ENCODE peak calls at places on chromosomes 1 and 21, in eight cellular contexts. R, D, U, N, M, A, X and H are unnamed samples.
A peak's percentile ranks its signal among the peaks of the same experiment; 100 is the strongest.

GRCh38 chr21:36913247-36914169 is 53.0 kb downstream of the HLCS start:
- DNase-seq in R (no peak), D (no peak), U (no peak), N (no peak), M (no peak), A (no peak), X (no peak), H (no peak)

GRCh38 chr1:200452850-200453543 is 43.2 kb upstream of the ZNF281 start:
- DNase-seq in R (no peak), D (no peak), U (no peak), N (no peak), M (no peak), A (no peak), X (no peak), H (peak; percentile 7)

GRCh38 chr21:39445339-39446269 is at the start of gene LCA5L:
- DNase-seq in R (peak; percentile 88), D (peak; percentile 29), U (peak; percentile 98), N (peak; percentile 82), M (peak; percentile 85), A (peak; percentile 69), X (peak; percentile 88), H (peak; percentile 96)

GRCh38 chr1:202279806-202280205 is 61.9 kb downstream of the UBE2T start:
- DNase-seq in R (peak; percentile 40), D (no peak), U (no peak), N (peak; percentile 21), M (no peak), A (no peak), X (no peak), H (peak; percentile 43)

GRCh38 chr1:111199881-111200801 is at the start of gene DENND2D:
- DNase-seq in R (no peak), D (no peak), U (no peak), N (no peak), M (no peak), A (no peak), X (no peak), H (no peak)

GRCh38 chr1:113292660-113293626 is 97.4 kb upstream of the MAGI3 start:
- DNase-seq in R (no peak), D (no peak), U (no peak), N (no peak), M (no peak), A (no peak), X (no peak), H (no peak)

GRCh38 chr21:46111857-46112730 is 14.2 kb downstream of the COL6A2 start:
- DNase-seq in R (no peak), D (no peak), U (no peak), N (no peak), M (no peak), A (no peak), X (peak; percentile 20), H (peak; percentile 10)

GRCh38 chr1:182206628-182207239 is 145.2 kb upstream of the ZNF648 start:
- DNase-seq in R (peak; percentile 7), D (no peak), U (no peak), N (no peak), M (no peak), A (no peak), X (peak; percentile 92), H (peak; percentile 87)

GRCh38 chr1:201270616-201271390 is 12.5 kb upstream of the PKP1 start:
- DNase-seq in R (no peak), D (no peak), U (no peak), N (no peak), M (no peak), A (no peak), X (no peak), H (no peak)

GRCh38 chr1:213666113-213666512 is 321.7 kb upstream of the PROX1 start:
- DNase-seq in R (no peak), D (no peak), U (no peak), N (no peak), M (no peak), A (no peak), X (no peak), H (no peak)

GRCh38 chr1:209190591-209191241 is 392.8 kb upstream of the CAMK1G start:
- DNase-seq in R (peak; percentile 37), D (no peak), U (peak; percentile 58), N (peak; percentile 11), M (peak; percentile 65), A (peak; percentile 25), X (no peak), H (peak; percentile 58)

GRCh38 chr21:42539931-42540343 is 26.3 kb downstream of the SLC37A1 start:
- DNase-seq in R (no peak), D (no peak), U (no peak), N (no peak), M (no peak), A (no peak), X (no peak), H (no peak)
- TF ChIP-seq CTCF in R (no peak), D (peak; percentile 28), U (peak; percentile 28), N (peak; percentile 44), M (peak; percentile 9), A (no peak), X (no peak), H (no peak)

GRCh38 chr1:3504151-3504822 is 49.8 kb downstream of the ARHGEF16 start:
- DNase-seq in R (peak; percentile 98), D (peak; percentile 6), U (no peak), N (peak; percentile 97), M (peak; percentile 40), A (peak; percentile 17), X (peak; percentile 63), H (peak; percentile 64)
- TF ChIP-seq CTCF in R (peak; percentile 16), D (no peak), U (no peak), N (no peak), M (no peak), A (no peak), X (no peak), H (no peak)

GRCh38 chr1:1511533-1512285 is at the start of gene ATAD3A:
- DNase-seq in R (peak; percentile 97), D (peak; percentile 55), U (peak; percentile 99), N (peak; percentile 96), M (peak; percentile 99), A (peak; percentile 88), X (peak; percentile 98), H (peak; percentile 100)

GRCh38 chr1:1507305-1507704 is 4.7 kb upstream of the ATAD3A start:
- DNase-seq in R (no peak), D (no peak), U (no peak), N (no peak), M (no peak), A (no peak), X (no peak), H (no peak)

GRCh38 chr1:1510912-1511532 is 940 bp upstream of the ATAD3A start:
- DNase-seq in R (peak; percentile 9), D (no peak), U (no peak), N (no peak), M (peak; percentile 35), A (no peak), X (no peak), H (no peak)
- TF ChIP-seq CTCF in R (peak; percentile 23), D (no peak), U (no peak), N (peak; percentile 15), M (no peak), A (no peak), X (no peak), H (no peak)

GRCh38 chr1:19923137-19923952 is at the start of gene PLA2G2E:
- DNase-seq in R (no peak), D (no peak), U (no peak), N (no peak), M (no peak), A (no peak), X (no peak), H (no peak)
- TF ChIP-seq CTCF in R (no peak), D (no peak), U (no peak), N (no peak), M (no peak), A (no peak), X (no peak), H (no peak)

GRCh38 chr1:31154000-31154631 is 85.6 kb downstream of the NKAIN1 start:
- DNase-seq in R (peak; percentile 61), D (no peak), U (no peak), N (no peak), M (peak; percentile 73), A (no peak), X (no peak), H (peak; percentile 77)

GRCh38 chr1:31153423-31153822 is 86.3 kb downstream of the NKAIN1 start:
- DNase-seq in R (peak; percentile 23), D (no peak), U (no peak), N (no peak), M (no peak), A (no peak), X (no peak), H (no peak)

GRCh38 chr1:31148409-31148808 is 82.9 kb upstream of the PUM1 start:
- DNase-seq in R (no peak), D (no peak), U (no peak), N (no peak), M (no peak), A (no peak), X (no peak), H (no peak)

GRCh38 chr1:31152181-31152768 is 86.8 kb upstream of the PUM1 start:
- DNase-seq in R (peak; percentile 74), D (no peak), U (no peak), N (peak; percentile 93), M (peak; percentile 98), A (peak; percentile 83), X (no peak), H (peak; percentile 98)

DNA sequence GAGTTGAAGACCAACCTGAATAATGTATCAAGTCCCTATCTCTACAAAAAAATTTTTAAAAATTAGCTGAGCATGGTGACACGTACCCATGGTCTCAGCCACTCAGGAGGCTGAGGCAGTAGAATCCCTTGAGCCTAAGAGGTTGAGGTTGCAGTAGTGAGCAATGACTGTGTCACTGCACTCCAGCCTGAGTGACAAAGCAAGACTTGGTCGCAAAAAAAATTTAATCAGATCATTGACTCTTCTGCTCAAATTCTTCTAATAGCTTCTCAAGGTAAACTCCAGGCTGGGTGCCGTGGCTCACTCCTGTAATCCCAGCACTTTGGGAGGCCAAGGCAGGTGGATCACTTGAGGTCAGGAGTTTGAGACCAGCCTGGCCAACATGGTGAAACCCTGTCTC is 85.9 kb upstream of the PUM1 start:
- DNase-seq in R (no peak), D (no peak), U (no peak), N (no peak), M (peak; percentile 22), A (no peak), X (no peak), H (no peak)
- TF ChIP-seq CTCF in R (no peak), D (no peak), U (no peak), N (no peak), M (no peak), A (no peak), X (no peak), H (no peak)

DNA sequence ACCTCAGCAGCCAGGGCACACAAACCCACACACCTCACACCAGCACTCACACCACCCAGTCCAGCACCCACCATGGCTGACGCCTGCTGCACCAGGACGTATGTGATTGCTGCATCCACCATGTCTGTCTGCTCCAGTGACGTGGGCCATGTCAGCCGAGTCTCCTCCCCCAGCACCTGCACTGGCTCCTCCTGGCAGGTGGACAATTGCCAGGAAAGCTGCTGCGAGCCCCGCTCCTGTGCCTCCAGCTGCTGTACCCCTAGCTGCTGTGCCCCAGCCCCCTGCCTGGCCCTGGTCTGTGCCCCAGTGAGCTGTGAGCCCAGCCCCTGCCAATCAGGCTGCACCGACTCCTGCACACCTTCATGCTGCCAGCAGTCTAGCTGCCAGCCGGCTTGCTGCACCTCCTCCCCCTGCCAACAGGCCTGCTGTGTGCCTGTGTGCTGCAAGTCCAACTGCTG is at the start of gene KRTAP10-8:
- DNase-seq in R (no peak), D (no peak), U (no peak), N (no peak), M (no peak), A (no peak), X (no peak), H (no peak)
- TF ChIP-seq CTCF in R (no peak), D (no peak), U (no peak), N (no peak), M (no peak), A (no peak), X (no peak), H (no peak)